ENCODE peak calls at places on chromosome 1, in eight cellular contexts. W is Calu3; R is esophagus muscularis mucosa; N is H9; Y is activated CD4-positive, CD25-positive, alpha-beta regulatory T cell treated with anti-CD3 and anti-CD28 coated beads, Interleukin-2, amount 50 U/mL, for 72 hours; O is stimulated activated CD8-positive, alpha-beta memory T cell treated with anti-CD3 and anti-CD28 coated beads, Interleukin-15, amount 100 ng/mL, for 24 hours; A is effector memory CD4-positive, alpha-beta T cell; I is GM12892. L is an unnamed sample.

GRCh38 chr1:116557323-116557878 is 13.4 kb downstream of the CD58 start:
- DNase-seq in W (no peak), R (peak), N (no peak), Y (no peak), O (no peak), A (no peak), I (no peak), L (no peak)

GRCh38 chr1:55584521-55585401 is 369.6 kb upstream of the USP24 start:
- DNase-seq in W (no peak), R (peak), N (no peak), Y (no peak), O (no peak), A (no peak), I (no peak), L (no peak)

GRCh38 chr1:183236158-183236725 is 50.2 kb downstream of the LAMC2 start:
- DNase-seq in W (no peak), R (no peak), N (no peak), Y (no peak), O (no peak), A (no peak), I (no peak), L (no peak)

GRCh38 chr1:228510101-228510850 is 23.1 kb downstream of the RNF187 start:
- DNase-seq in W (no peak), R (no peak), N (no peak), Y (no peak), O (no peak), A (no peak), I (no peak), L (no peak)

GRCh38 chr1:169250022-169250421 is 117.6 kb downstream of the NME7 start:
- DNase-seq in W (no peak), R (no peak), N (no peak), Y (no peak), O (no peak), A (no peak), I (no peak), L (no peak)

GRCh38 chr1:221035680-221036153 is 156.5 kb downstream of the HLX start:
- DNase-seq in W (no peak), R (no peak), N (no peak), Y (no peak), O (no peak), A (no peak), I (no peak), L (no peak)

GRCh38 chr1:10863916-10864315 is 67.5 kb upstream of the CASZ1 start:
- DNase-seq in W (no peak), R (no peak), N (no peak), Y (no peak), O (no peak), A (no peak), I (no peak), L (no peak)

GRCh38 chr1:194295690-194296089 is 1109.3 kb upstream of the B3GALT2 start:
- DNase-seq in W (peak), R (no peak), N (no peak), Y (no peak), O (no peak), A (no peak), I (no peak), L (peak)

L was measured in stimulated activated naive B cell treated with anti-CD40 and anti-IgM and Interleukin-4, amounts not matched to agents 10 μg/mL and 1 μg/mL and 100 μg/mL, for 72 hours.